ENCODE peak calls at places on chromosomes 1 and 21, in six cellular contexts. A is Peyer's patch, B is prostate gland, I is IMR-90, W is HCT116, R is A549. H is an unnamed sample.
A peak's percentile ranks its signal among the peaks of the same experiment; 100 is the strongest.

GRCh38 chr1:30106125-30106524 is 617.3 kb downstream of the MATN1 start:
- DNase-seq in W (no peak), B (peak; percentile 6), I (peak; percentile 18), A (no peak), R (peak; percentile 21), H (no peak)

GRCh38 chr1:53693361-53693760 is 45.6 kb downstream of the GLIS1 start:
- DNase-seq in I (no peak), B (no peak), A (no peak), W (no peak), R (no peak), H (no peak)

GRCh38 chr21:34569381-34569979 is 45.4 kb downstream of the RCAN1 start:
- DNase-seq in I (no peak), B (no peak), W (no peak), R (no peak), A (no peak), H (no peak)

GRCh38 chr1:206589206-206589605 is 23.1 kb downstream of the EIF2D start:
- DNase-seq in B (no peak), I (peak; percentile 97), R (no peak), A (no peak), W (no peak), H (no peak)

GRCh38 chr1:18948913-18949688 is 7.4 kb downstream of the IFFO2 start:
- DNase-seq in B (peak; percentile 68), I (peak; percentile 71), R (peak; percentile 56), W (no peak), A (no peak), H (peak; percentile 92)

GRCh38 chr1:212690816-212691403 is 8.7 kb downstream of the BATF3 start:
- DNase-seq in W (no peak), I (no peak), R (no peak), A (no peak), B (no peak), H (no peak)

GRCh38 chr1:69540052-69540451 is 27.7 kb upstream of the LRRC7 start:
- DNase-seq in W (no peak), B (no peak), R (no peak), I (no peak), A (no peak), H (no peak)

GRCh38 chr1:161227196-161227871 is 1.5 kb downstream of the TOMM40L start:
- DNase-seq in A (peak; percentile 86), I (peak; percentile 69), W (peak; percentile 50), B (peak; percentile 84), R (peak; percentile 72), H (peak; percentile 96)

GRCh38 chr1:235052067-235053008 is 76.3 kb downstream of the TOMM20 start:
- DNase-seq in A (no peak), W (no peak), I (no peak), R (no peak), B (no peak), H (no peak)

GRCh38 chr1:50474859-50475809 is 51.9 kb upstream of the DMRTA2 start:
- DNase-seq in W (no peak), I (peak; percentile 49), A (no peak), B (no peak), R (peak; percentile 37), H (no peak)

GRCh38 chr1:8666394-8667167 is 150.9 kb downstream of the RERE start:
- DNase-seq in W (no peak), I (peak; percentile 77), R (no peak), B (no peak), A (no peak), H (no peak)

GRCh38 chr1:63064135-63064534 is 258.2 kb upstream of the FOXD3 start:
- DNase-seq in R (no peak), I (no peak), B (no peak), W (no peak), A (no peak), H (no peak)

GRCh38 chr1:7679873-7680790 is 91.0 kb upstream of the VAMP3 start:
- DNase-seq in I (peak; percentile 13), R (peak; percentile 21), W (no peak), A (peak; percentile 71), B (peak; percentile 25), H (no peak)

GRCh38 chr1:223556414-223557124 is 108.9 kb downstream of the CAPN8 start:
- DNase-seq in B (no peak), A (peak; percentile 82), W (peak; percentile 35), R (peak; percentile 61), I (peak; percentile 1), H (no peak)

GRCh38 chr1:20588634-20589225 is at the start of gene CDA:
- DNase-seq in R (peak; percentile 68), A (peak; percentile 78), I (no peak), W (peak; percentile 81), B (no peak), H (no peak)

DNA sequence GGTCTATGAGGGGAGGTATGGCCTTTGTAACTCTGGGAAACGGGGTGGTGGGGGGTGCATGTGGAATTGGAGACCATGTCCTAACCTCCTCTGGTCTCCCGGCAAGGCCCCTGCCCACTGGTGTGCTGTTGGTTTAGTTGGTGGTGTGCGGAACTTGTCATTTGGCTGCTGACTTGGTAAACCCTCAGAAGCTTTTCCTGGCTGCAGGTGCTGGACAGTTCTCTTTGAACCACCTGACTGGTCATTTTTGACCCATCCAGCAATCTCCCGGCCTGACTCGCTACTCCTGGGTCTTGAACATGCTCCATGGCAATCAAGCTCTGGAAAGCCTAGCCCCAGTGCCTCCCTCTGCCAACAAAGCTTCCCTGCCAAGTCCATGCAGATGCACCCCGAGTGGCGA is 15.0 kb downstream of the TBX19 start:
- DNase-seq in R (no peak), I (no peak), W (no peak), B (no peak), A (no peak), H (no peak)
- TF ChIP-seq POLR2A in R (no peak), I (no peak), W (no peak), B (no peak), A (no peak), H (no peak)

GRCh38 chr21:41489329-41489728 is 18.6 kb downstream of the TMPRSS2 start:
- DNase-seq in W (no peak), B (no peak), R (no peak), A (peak; percentile 10), I (no peak), H (no peak)
- TF ChIP-seq POLR2A in W (no peak), B (no peak), R (no peak), A (no peak), I (no peak), H (no peak)

DNA sequence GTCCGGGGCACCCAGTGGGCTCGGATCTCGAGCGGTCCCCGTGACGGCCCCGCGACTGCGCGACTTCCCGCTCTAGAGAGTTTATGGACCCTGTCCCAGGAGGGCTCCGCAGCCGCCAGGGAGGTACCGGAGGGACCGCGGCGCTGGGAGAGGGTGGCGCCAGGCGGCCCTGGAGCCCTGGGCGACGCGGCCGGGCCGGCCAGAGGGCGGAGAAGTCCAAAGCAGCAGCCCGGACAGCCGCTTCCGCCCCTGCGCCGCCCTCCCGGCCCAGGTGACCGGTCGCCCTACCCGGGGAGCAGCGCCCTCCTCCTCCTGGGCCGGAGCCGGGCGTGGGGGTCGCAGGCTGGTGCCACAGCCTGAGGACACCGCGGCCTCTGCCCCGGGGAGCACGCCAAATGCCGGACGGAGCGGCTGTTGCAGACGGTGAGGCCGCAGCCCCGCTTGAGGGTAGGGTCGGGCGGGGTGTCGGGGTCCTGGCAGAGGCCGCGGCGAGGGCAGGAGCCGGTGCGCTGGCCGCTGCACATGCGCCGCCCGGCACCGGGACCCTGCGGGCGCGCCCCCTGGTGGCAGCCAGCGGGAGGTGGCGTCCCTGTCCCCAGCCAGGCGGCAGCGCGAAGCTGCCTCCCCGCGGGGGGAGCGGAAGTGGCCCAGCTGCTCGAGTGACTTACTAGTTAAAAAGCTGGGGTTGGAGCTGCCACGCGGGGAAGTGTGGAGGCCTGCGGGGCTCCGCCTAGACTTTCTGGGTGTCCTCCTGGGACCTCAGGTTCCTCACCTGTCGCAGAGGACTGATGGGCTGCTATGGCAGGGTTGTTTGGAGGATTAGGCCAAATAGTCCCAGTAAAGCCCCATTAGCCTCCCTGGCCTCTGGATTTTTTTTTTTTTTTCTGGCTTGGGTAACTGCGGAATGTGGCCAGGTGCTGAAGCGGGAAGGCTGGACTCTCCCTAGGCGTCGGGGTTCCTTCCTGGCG is 20.9 kb upstream of the ZNF678 start:
- DNase-seq in B (peak; percentile 81), W (peak; percentile 41), I (peak; percentile 80), A (peak; percentile 89), R (peak; percentile 86), H (peak; percentile 59)
- TF ChIP-seq POLR2A in B (peak; percentile 24), W (no peak), I (no peak), A (no peak), R (peak; percentile 50), H (no peak)

GRCh38 chr1:2804628-2805351 is 3.3 kb upstream of the TTC34 start:
- DNase-seq in B (no peak), R (no peak), W (no peak), I (no peak), A (no peak), H (no peak)
- TF ChIP-seq POLR2A in B (no peak), R (no peak), W (no peak), I (no peak), A (no peak), H (no peak)

GRCh38 chr1:17577907-17578297 is 38.4 kb downstream of the ARHGEF10L start:
- DNase-seq in B (no peak), I (no peak), R (no peak), A (no peak), W (no peak), H (no peak)

GRCh38 chr1:17584539-17584938 is 45.0 kb downstream of the ARHGEF10L start:
- DNase-seq in R (no peak), W (no peak), A (no peak), B (no peak), I (no peak), H (no peak)

GRCh38 chr1:17579951-17580939 is 40.7 kb downstream of the ARHGEF10L start:
- DNase-seq in A (peak; percentile 72), B (peak; percentile 61), W (no peak), R (peak; percentile 14), I (no peak), H (no peak)

GRCh38 chr1:17582124-17582768 is 42.7 kb downstream of the ARHGEF10L start:
- DNase-seq in I (no peak), A (no peak), R (no peak), W (no peak), B (peak; percentile 72), H (no peak)

GRCh38 chr1:17581389-17582123 is 42.1 kb downstream of the ARHGEF10L start:
- DNase-seq in W (no peak), B (no peak), A (no peak), I (no peak), R (no peak), H (no peak)
- TF ChIP-seq POLR2A in W (no peak), B (no peak), A (no peak), I (no peak), R (no peak), H (no peak)

GRCh38 chr1:65292861-65293593 is 16.3 kb upstream of the DNAJC6 start:
- DNase-seq in W (no peak), B (no peak), A (no peak), R (no peak), I (no peak), H (no peak)
- TF ChIP-seq POLR2A in W (no peak), B (no peak), A (no peak), R (no peak), I (no peak), H (no peak)

GRCh38 chr1:110341146-110341871 is 2.1 kb downstream of the RBM15 start:
- DNase-seq in I (no peak), B (no peak), R (no peak), W (no peak), A (no peak), H (no peak)
- TF ChIP-seq POLR2A in I (no peak), B (no peak), R (no peak), W (no peak), A (no peak), H (no peak)

GRCh38 chr1:94926365-94926914 is 470 bp downstream of the CNN3 start:
- DNase-seq in W (no peak), B (peak; percentile 52), A (peak; percentile 78), I (peak; percentile 53), R (peak; percentile 45), H (peak; percentile 26)
- TF ChIP-seq POLR2A in W (no peak), B (no peak), A (no peak), I (no peak), R (no peak), H (no peak)